ENCODE peak calls at places on chromosomes 4 and X, in seven cellular contexts. U is neuronal stem cell, X is H9, O is mesendoderm, L is H1, K is mesenchymal stem cell, B is trophoblast cell. I is an unnamed sample.

GRCh38 chr4:6367313-6367945 is 97.8 kb downstream of the WFS1 start:
- DNase-seq in L (no peak), K (no peak), O (peak), U (no peak), B (no peak), X (peak), I (no peak)

GRCh38 chrX:48769230-48769629 is 7.7 kb downstream of the GLOD5 start:
- DNase-seq in X (no peak), L (no peak), O (no peak), U (no peak), K (no peak), B (peak), I (no peak)

GRCh38 chrX:149950681-149951080 is 12.4 kb upstream of the EOLA2 start:
- DNase-seq in U (no peak), L (no peak), O (peak), X (no peak), B (peak), K (peak), I (peak)

GRCh38 chr4:170691168-170691567 is 601.4 kb upstream of the AADAT start:
- DNase-seq in B (no peak), X (no peak), U (no peak), O (no peak), L (no peak), K (no peak), I (no peak)

GRCh38 chr4:46886711-46887110 is 22.3 kb downstream of the COX7B2 start:
- DNase-seq in K (peak), U (no peak), X (no peak), B (peak), L (no peak), O (no peak), I (peak)

GRCh38 chr4:87543835-87544461 is 14.8 kb upstream of the SPARCL1 start:
- DNase-seq in X (no peak), B (peak), L (no peak), U (no peak), K (peak), O (peak), I (peak)

GRCh38 chr4:111494971-111495370 is 650.3 kb upstream of the FAM241A start:
- DNase-seq in U (no peak), X (no peak), O (no peak), K (peak), L (no peak), B (no peak), I (peak)

GRCh38 chrX:80334583-80334982 is 85.7 kb upstream of the TENT5D start:
- DNase-seq in U (no peak), K (no peak), L (no peak), X (no peak), B (no peak), O (no peak), I (no peak)

GRCh38 chrX:119734897-119735339 is 23.5 kb upstream of the SOWAHD start:
- DNase-seq in K (no peak), B (no peak), L (no peak), O (no peak), U (no peak), X (no peak), I (no peak)

GRCh38 chr4:151673913-151674520 is 86.8 kb downstream of the GATB start:
- DNase-seq in X (no peak), L (no peak), O (no peak), K (no peak), B (no peak), U (no peak), I (no peak)

GRCh38 chr4:3239998-3240920 is 8.7 kb upstream of the MSANTD1 start:
- DNase-seq in X (no peak), L (no peak), U (no peak), O (no peak), B (no peak), K (no peak), I (no peak)

GRCh38 chr4:141241986-141242385 is 21.3 kb downstream of the ZNF330 start:
- DNase-seq in U (no peak), K (no peak), X (no peak), B (no peak), L (no peak), O (no peak), I (no peak)

GRCh38 chr4:128810331-128810870 is 901 bp downstream of the JADE1 start:
- DNase-seq in K (peak), O (peak), B (peak), U (no peak), X (no peak), L (no peak), I (peak)

GRCh38 chr4:26613242-26613641 is 29.4 kb downstream of the TBC1D19 start:
- DNase-seq in X (no peak), B (no peak), K (peak), O (no peak), U (no peak), L (no peak), I (peak)

GRCh38 chrX:153693216-153694086 is 5.7 kb downstream of the SLC6A8 start:
- DNase-seq in B (no peak), K (no peak), X (no peak), O (no peak), U (no peak), L (no peak), I (no peak)

GRCh38 chr4:110540606-110541440 is 64.9 kb downstream of the ENPEP start:
- DNase-seq in O (no peak), B (peak), U (no peak), K (peak), X (no peak), L (no peak), I (peak)

GRCh38 chrX:30735839-30736238 is 82.6 kb downstream of the GK start:
- DNase-seq in B (peak), O (peak), L (peak), U (peak), X (peak), K (peak), I (peak)

GRCh38 chrX:72381439-72382198 is 75.9 kb upstream of the CITED1 start:
- DNase-seq in U (no peak), L (no peak), K (peak), O (no peak), B (no peak), X (no peak), I (no peak)

GRCh38 chrX:103688949-103689348 is 2.5 kb upstream of the MORF4L2 start:
- DNase-seq in O (peak), X (no peak), L (no peak), U (no peak), B (peak), K (peak), I (peak)

GRCh38 chrX:43878902-43879526 is 3.2 kb downstream of the MAOB start:
- DNase-seq in B (no peak), L (no peak), K (no peak), U (no peak), O (no peak), X (no peak), I (no peak)
- H3K23ac ChIP-seq in B (no peak), L (no peak), K (no peak), U (no peak), O (no peak), X (no peak), I (no peak)

DNA sequence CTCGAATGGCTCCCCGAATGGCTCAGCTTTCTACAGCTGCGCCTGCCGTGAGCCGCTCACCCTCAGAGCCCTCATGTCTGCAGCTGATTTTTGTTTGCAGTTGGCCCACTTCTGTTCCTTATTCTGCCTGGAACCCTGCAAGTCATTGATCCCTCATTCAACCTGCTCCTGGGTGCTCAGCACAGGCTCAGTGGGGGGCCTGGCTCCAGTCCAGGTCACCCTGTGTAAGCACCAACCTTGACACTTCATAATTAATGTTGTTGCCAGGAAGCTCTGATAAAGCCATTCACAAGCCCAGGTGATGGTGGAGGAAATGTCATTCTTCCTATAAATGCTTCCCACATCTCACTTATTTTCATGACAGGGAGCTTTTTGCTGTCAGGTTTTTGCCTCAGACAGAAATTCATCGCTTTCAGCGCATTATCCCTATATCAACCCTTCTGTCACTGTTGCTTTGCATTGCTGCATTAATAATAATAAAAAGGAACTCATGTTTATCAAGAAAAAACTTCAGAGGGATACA is 85.7 kb downstream of the F11 start:
- DNase-seq in L (no peak), K (no peak), U (no peak), X (no peak), O (no peak), B (no peak), I (no peak)
- H3K23ac ChIP-seq in L (no peak), K (no peak), U (no peak), X (no peak), O (no peak), B (no peak), I (no peak)

GRCh38 chrX:130251671-130252070 is 17.0 kb downstream of the ZNF280C start:
- DNase-seq in X (no peak), U (no peak), B (peak), L (no peak), K (no peak), O (no peak), I (no peak)

GRCh38 chrX:130253916-130254315 is 14.8 kb downstream of the ZNF280C start:
- DNase-seq in O (no peak), L (no peak), K (no peak), U (no peak), B (no peak), X (no peak), I (no peak)

GRCh38 chrX:130245441-130245840 is 23.3 kb downstream of the ZNF280C start:
- DNase-seq in K (peak), U (no peak), O (no peak), X (no peak), L (no peak), B (peak), I (peak)

GRCh38 chrX:130246084-130246483 is 22.6 kb downstream of the ZNF280C start:
- DNase-seq in L (no peak), X (no peak), B (peak), K (peak), O (no peak), U (no peak), I (no peak)

DNA sequence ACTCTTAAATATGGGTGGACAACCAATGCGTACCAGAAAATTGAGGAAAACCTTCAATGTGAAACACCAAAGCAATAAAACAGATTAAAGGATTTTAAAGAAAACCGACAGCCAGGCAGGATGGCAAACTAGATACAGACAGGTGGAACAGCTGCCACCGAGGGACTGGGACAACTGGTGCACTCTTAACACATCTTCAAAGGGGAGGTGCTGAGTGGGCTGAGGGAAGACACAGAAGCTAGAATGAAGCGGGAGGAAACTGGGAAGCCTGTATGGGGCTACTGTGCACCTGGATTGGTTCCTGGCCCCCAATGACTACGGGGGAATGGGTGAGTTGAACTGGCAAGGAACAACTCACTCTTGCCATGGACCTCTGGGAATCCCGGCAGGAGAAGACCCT is 20.7 kb downstream of the ZNF280C start:
- DNase-seq in L (no peak), U (no peak), X (no peak), B (no peak), O (no peak), K (no peak), I (no peak)
- H3K23ac ChIP-seq in L (no peak), U (no peak), X (no peak), B (no peak), O (no peak), K (no peak), I (no peak)

GRCh38 chr4:57550143-57550542 is 440.0 kb upstream of the IGFBP7 start:
- DNase-seq in X (no peak), O (no peak), K (no peak), L (no peak), U (no peak), B (no peak), I (no peak)

GRCh38 chr4:57544811-57545654 is 434.8 kb upstream of the IGFBP7 start:
- DNase-seq in L (no peak), B (no peak), X (no peak), O (peak), U (no peak), K (no peak), I (no peak)

GRCh38 chr4:57554693-57555092 is 444.5 kb upstream of the IGFBP7 start:
- DNase-seq in L (no peak), X (no peak), B (no peak), K (no peak), U (no peak), O (no peak), I (no peak)

GRCh38 chr4:57553695-57554094 is 443.5 kb upstream of the IGFBP7 start:
- DNase-seq in L (no peak), B (no peak), K (no peak), X (no peak), U (no peak), O (no peak), I (no peak)

GRCh38 chr4:57548856-57549255 is 438.7 kb upstream of the IGFBP7 start:
- DNase-seq in K (no peak), L (no peak), U (no peak), B (no peak), O (no peak), X (no peak), I (no peak)
- H3K23ac ChIP-seq in K (no peak), L (no peak), U (no peak), B (no peak), O (no peak), X (no peak), I (no peak)

DNA sequence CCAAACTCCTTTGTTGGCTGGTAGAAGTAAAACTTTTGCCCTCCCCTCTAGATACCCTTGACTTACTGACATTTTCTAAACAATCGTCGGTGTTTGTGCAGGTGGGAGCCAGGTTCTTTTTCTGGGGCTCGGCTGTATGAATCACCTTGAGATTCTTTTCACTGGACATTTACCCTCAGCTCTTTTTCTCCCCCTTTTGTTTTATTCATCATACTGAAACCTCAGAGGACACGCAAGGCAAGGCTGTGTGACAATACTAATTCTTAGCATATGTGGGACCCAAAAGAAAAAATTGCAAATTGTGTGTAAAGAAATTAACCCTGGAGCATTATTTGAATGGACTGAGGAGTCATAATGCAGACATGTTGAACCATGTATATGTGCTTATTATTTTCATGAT is 194.0 kb downstream of the PCDH19 start:
- DNase-seq in B (no peak), U (no peak), K (no peak), L (no peak), X (no peak), O (no peak), I (no peak)
- H3K23ac ChIP-seq in B (no peak), U (no peak), K (no peak), L (no peak), X (no peak), O (no peak), I (no peak)

DNA sequence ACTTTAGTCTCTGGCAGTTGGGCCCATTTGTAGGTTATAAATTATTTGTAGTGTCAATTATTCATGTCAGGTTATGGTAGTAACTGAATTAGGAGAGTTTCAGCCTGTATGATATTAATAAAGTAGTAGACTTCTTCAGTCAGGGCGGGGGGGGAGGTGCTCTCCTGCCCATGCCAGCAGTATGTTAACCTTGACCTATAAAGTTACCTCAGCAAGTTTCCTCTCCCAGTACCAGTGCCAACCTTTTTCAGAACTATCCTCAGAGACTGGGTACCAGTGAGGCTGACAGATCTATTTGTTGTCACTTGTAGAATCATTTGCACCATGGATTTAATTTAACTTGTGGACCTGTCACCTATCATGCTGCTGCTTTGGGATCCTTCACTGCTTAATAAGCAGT is 88.0 kb downstream of the PRRG1 start:
- DNase-seq in X (no peak), B (no peak), K (no peak), L (no peak), O (no peak), U (no peak), I (no peak)
- H3K23ac ChIP-seq in X (no peak), B (no peak), K (no peak), L (no peak), O (no peak), U (no peak), I (no peak)

GRCh38 chr4:56051710-56052075 is 102.9 kb downstream of the CEP135 start:
- DNase-seq in L (no peak), X (no peak), U (no peak), O (no peak), B (no peak), K (no peak), I (no peak)

GRCh38 chr4:56051049-56051709 is 102.4 kb downstream of the CEP135 start:
- DNase-seq in X (no peak), L (no peak), O (no peak), B (no peak), K (no peak), U (no peak), I (no peak)

GRCh38 chr4:56055991-56056390 is 107.2 kb downstream of the CEP135 start:
- DNase-seq in O (no peak), B (no peak), U (no peak), K (peak), L (no peak), X (no peak), I (no peak)

GRCh38 chr4:56052966-56053365 is 104.2 kb downstream of the CEP135 start:
- DNase-seq in K (no peak), B (no peak), X (no peak), O (no peak), U (no peak), L (no peak), I (no peak)

DNA sequence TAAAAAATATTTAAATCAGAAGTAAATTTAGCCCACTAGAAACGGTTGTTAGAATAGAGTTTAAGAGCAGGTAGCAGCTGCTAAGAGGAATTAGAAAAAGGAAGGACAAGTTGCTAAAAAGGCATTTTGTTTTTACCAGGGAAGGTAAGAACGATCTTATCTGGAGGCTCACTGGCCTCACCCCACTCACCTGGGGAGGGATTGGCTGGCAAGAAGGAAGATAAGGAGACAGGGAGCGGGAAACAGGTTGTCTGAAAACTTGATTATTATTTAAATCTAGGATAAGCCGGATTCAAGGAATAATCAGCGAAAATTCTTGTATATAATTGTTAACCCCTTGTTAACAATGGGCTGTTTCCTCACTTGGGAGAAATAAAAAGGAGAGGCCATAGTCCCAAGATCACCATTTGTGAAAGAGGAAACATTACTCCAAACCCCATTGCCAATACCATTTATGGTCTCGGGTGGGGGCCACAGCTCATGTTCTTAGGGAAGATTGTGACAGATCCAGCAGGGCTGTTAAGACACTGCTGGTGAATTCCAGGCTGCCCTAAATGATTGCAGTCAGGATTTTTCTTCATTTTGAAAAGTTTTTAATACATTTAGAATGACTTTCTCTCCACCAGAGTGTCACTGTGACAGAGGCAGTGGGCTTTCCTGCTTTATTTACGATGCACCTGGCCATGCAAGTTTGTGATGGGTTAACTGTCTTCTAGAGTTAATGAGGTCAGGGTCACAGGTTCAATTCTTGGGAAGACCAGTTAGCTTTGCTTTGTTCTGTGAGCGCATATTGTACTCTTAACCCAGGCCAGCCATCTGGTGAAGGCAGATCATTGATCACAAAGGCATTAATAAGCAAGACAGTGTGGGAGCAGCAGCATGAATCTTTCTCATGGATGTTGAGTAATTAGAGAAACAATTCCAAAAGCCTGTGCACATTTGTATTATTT is 106.6 kb downstream of the CEP135 start:
- DNase-seq in U (peak), L (no peak), O (peak), K (peak), X (no peak), B (no peak), I (no peak)
- H3K23ac ChIP-seq in U (no peak), L (no peak), O (no peak), K (no peak), X (no peak), B (no peak), I (no peak)

GRCh38 chrX:39030636-39031035 is 229.4 kb downstream of the MID1IP1 start:
- DNase-seq in K (no peak), X (no peak), U (no peak), L (no peak), O (no peak), B (no peak), I (no peak)
- H3K23ac ChIP-seq in K (no peak), X (no peak), U (no peak), L (no peak), O (no peak), B (no peak), I (no peak)

DNA sequence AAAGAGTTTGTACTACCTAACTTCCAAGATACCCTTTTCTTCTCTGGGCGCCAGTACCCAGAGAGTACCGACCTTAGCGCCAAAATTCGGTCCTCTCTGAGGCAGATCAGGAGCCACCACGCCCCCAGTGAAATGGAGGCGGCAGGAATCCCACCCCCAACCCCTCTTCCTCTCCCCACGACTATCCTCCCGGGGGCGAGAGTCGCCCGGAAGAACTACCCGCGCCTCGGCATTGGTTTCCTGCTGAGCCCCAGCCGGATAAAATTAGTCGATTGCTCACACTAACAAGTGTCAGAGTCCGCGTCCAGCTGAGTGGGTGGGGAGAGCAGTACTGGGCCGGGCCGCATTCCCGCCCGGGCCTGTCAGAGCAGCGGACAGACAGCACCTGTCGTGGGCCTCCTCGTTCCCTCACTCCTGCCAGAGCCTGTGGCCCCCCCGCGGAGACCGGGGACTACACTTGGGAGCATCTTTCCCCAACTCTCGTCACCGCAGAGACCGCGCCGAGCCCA is 78.7 kb downstream of the RLIM start:
- DNase-seq in U (no peak), K (peak), X (peak), B (peak), O (peak), L (no peak), I (peak)
- H3K23ac ChIP-seq in U (no peak), K (no peak), X (no peak), B (no peak), O (no peak), L (no peak), I (no peak)

GRCh38 chr4:74742191-74742590 is 52.1 kb downstream of the BTC start:
- DNase-seq in X (no peak), O (no peak), K (no peak), B (no peak), L (no peak), U (no peak), I (no peak)

GRCh38 chr4:74733760-74734159 is 60.6 kb downstream of the BTC start:
- DNase-seq in X (no peak), U (no peak), O (peak), K (no peak), L (no peak), B (no peak), I (no peak)

GRCh38 chr4:74734995-74735394 is 59.3 kb downstream of the BTC start:
- DNase-seq in U (no peak), O (no peak), L (no peak), X (no peak), B (no peak), K (no peak), I (no peak)

GRCh38 chr4:74738756-74739155 is 55.6 kb downstream of the BTC start:
- DNase-seq in K (no peak), L (no peak), O (no peak), B (no peak), X (no peak), U (no peak), I (no peak)
- H3K23ac ChIP-seq in K (no peak), L (no peak), O (no peak), B (no peak), X (no peak), U (no peak), I (no peak)